ENCODE peak calls at places on chromosomes 13 and 19, in nine cellular contexts. E is brain microvascular endothelial cell; K is Daoy; F is fibroblast of the conjunctiva; R is activated T-cell treated with anti-CD3 and anti-CD28 coated beads, Interleukin-2, amount 50 U/mL, for 72 hours; V is stimulated activated CD4-positive, alpha-beta T cell treated with anti-CD3 and anti-CD28 coated beads, Interleukin-2, amount 100 ng/mL, for 4 hours; P is left cardiac atrium; A is AG04449; S is PC-9. N is an unnamed sample.

GRCh38 chr19:49637865-49638350 is 2.0 kb downstream of the RRAS start:
- DNase-seq in E (peak; percentile 62), K (peak; percentile 86), F (peak; percentile 74), R (peak; percentile 14), V (no peak), P (peak; percentile 92), A (peak; percentile 14), S (peak; percentile 64), N (peak; percentile 82)

GRCh38 chr19:43315851-43316250 is 37.6 kb upstream of the CD177 start:
- DNase-seq in E (no peak), K (no peak), F (no peak), R (no peak), V (no peak), P (no peak), A (no peak), S (no peak), N (no peak)

GRCh38 chr13:92510416-92510815 is 716.2 kb upstream of the GPC6 start:
- DNase-seq in E (peak; percentile 36), K (no peak), F (no peak), R (no peak), V (no peak), P (no peak), A (no peak), S (no peak), N (peak; percentile 8)

GRCh38 chr13:79338343-79338742 is 67.7 kb downstream of the RBM26 start:
- DNase-seq in E (no peak), K (no peak), F (no peak), R (no peak), V (no peak), P (no peak), A (no peak), S (no peak), N (no peak)

GRCh38 chr19:33499671-33500506 is 21.7 kb downstream of the PEPD start:
- DNase-seq in E (no peak), K (no peak), F (no peak), R (no peak), V (no peak), P (no peak), A (no peak), S (no peak), N (no peak)

GRCh38 chr13:57673197-57673596 is 41.7 kb downstream of the PCDH17 start:
- DNase-seq in E (no peak), K (no peak), F (no peak), R (no peak), V (no peak), P (no peak), A (no peak), S (no peak), N (no peak)

GRCh38 chr13:71360041-71360440 is 507.0 kb downstream of the DACH1 start:
- DNase-seq in E (no peak), K (no peak), F (no peak), R (no peak), V (no peak), P (no peak), A (no peak), S (no peak), N (no peak)

GRCh38 chr19:18488838-18489626 is 32.8 kb downstream of the ELL start:
- DNase-seq in E (no peak), K (peak; percentile 43), F (no peak), R (no peak), V (no peak), P (no peak), A (no peak), S (no peak), N (no peak)

GRCh38 chr13:110447058-110447511 is 114.4 kb downstream of the RAB20 start:
- DNase-seq in E (no peak), K (no peak), F (peak; percentile 84), R (no peak), V (no peak), P (no peak), A (no peak), S (no peak), N (peak; percentile 77)

GRCh38 chr13:109509154-109509905 is 277.1 kb downstream of the IRS2 start:
- DNase-seq in E (peak; percentile 63), K (peak; percentile 15), F (peak; percentile 4), R (no peak), V (no peak), P (no peak), A (peak; percentile 33), S (peak; percentile 64), N (peak; percentile 46)

GRCh38 chr19:2421581-2422306 is 5.6 kb downstream of the TIMM13 start:
- DNase-seq in E (no peak), K (no peak), F (no peak), R (no peak), V (no peak), P (no peak), A (no peak), S (no peak), N (no peak)

GRCh38 chr19:18063463-18063862 is 23.3 kb downstream of the IL12RB1 start:
- DNase-seq in E (no peak), K (peak; percentile 25), F (no peak), R (peak; percentile 40), V (peak; percentile 23), P (no peak), A (no peak), S (no peak), N (no peak)

GRCh38 chr13:94978516-94978915 is 266.2 kb upstream of the SOX21 start:
- DNase-seq in E (no peak), K (no peak), F (no peak), R (no peak), V (no peak), P (no peak), A (no peak), S (no peak), N (no peak)

GRCh38 chr19:54325194-54325621 is 12.2 kb upstream of the LILRA5 start:
- DNase-seq in E (peak; percentile 31), K (peak; percentile 41), F (peak; percentile 4), R (peak; percentile 34), V (peak; percentile 29), P (no peak), A (no peak), S (no peak), N (peak; percentile 10)

GRCh38 chr19:46845959-46846459 is 4.6 kb downstream of the AP2S1 start:
- DNase-seq in E (no peak), K (no peak), F (no peak), R (no peak), V (no peak), P (no peak), A (no peak), S (no peak), N (no peak)

GRCh38 chr19:35609881-35610353 is 2.6 kb upstream of the HAUS5 start:
- DNase-seq in E (no peak), K (no peak), F (no peak), R (no peak), V (no peak), P (no peak), A (no peak), S (no peak), N (no peak)

GRCh38 chr13:70568571-70568970 is 460.3 kb upstream of the KLHL1 start:
- DNase-seq in E (peak; percentile 47), K (peak; percentile 2), F (peak; percentile 26), R (no peak), V (no peak), P (no peak), A (no peak), S (no peak), N (peak; percentile 2)

GRCh38 chr13:35210234-35210633 is 266.3 kb downstream of the MAB21L1 start:
- DNase-seq in E (no peak), K (no peak), F (no peak), R (no peak), V (no peak), P (no peak), A (no peak), S (no peak), N (peak; percentile 13)

GRCh38 chr13:37918116-37919100 is 48.8 kb upstream of the TRPC4 start:
- DNase-seq in E (no peak), K (no peak), F (no peak), R (no peak), V (no peak), P (no peak), A (no peak), S (no peak), N (no peak)

GRCh38 chr19:51083783-51084182 is 1.1 kb upstream of the KLK14 start:
- DNase-seq in E (no peak), K (no peak), F (no peak), R (no peak), V (no peak), P (no peak), A (no peak), S (no peak), N (no peak)

GRCh38 chr13:113322043-113322461 is 25.0 kb downstream of the LAMP1 start:
- DNase-seq in E (no peak), K (no peak), F (no peak), R (no peak), V (no peak), P (no peak), A (no peak), S (no peak), N (no peak)

GRCh38 chr19:10835089-10835753 is 791 bp downstream of the TMED1 start:
- DNase-seq in E (no peak), K (no peak), F (no peak), R (no peak), V (no peak), P (no peak), A (no peak), S (peak; percentile 99), N (no peak)

GRCh38 chr19:17468302-17469091 is 1.8 kb upstream of the SLC27A1 start:
- DNase-seq in E (no peak), K (no peak), F (no peak), R (no peak), V (no peak), P (peak; percentile 78), A (no peak), S (no peak), N (peak; percentile 74)